ENCODE peak calls at places on chromosomes 3 and 15, in eight cellular contexts. K is breast epithelium; Y is caudate nucleus; T is activated naive CD8-positive, alpha-beta T cell treated with anti-CD3 and anti-CD28 coated beads, Interleukin-2, amount 50 U/mL, for 16 hours; Q is Calu3; N is kidney epithelial cell; J is spleen; H is IMR-90. B is an unnamed sample.

GRCh38 chr3:197711973-197712707 is 24.6 kb downstream of the RUBCN start:
- DNase-seq in T (peak), K (peak), Q (peak), H (peak), Y (peak), N (peak), J (peak), B (peak)

GRCh38 chr15:89371145-89372044 is 36.8 kb upstream of the POLG start:
- DNase-seq in H (no peak), Y (no peak), Q (no peak), N (no peak), T (no peak), K (no peak), J (no peak), B (no peak)

GRCh38 chr3:66803206-66803605 is 194.9 kb upstream of the KBTBD8 start:
- DNase-seq in T (no peak), H (no peak), J (no peak), N (no peak), K (no peak), Y (no peak), Q (no peak), B (no peak)

GRCh38 chr3:121624147-121624852 is 31.1 kb downstream of the FBXO40 start:
- DNase-seq in Y (no peak), N (no peak), J (no peak), K (no peak), T (no peak), Q (no peak), H (no peak), B (no peak)

GRCh38 chr3:58271901-58272501 is 34.0 kb upstream of the RPP14 start:
- DNase-seq in H (peak), N (peak), Q (peak), J (no peak), T (no peak), K (no peak), Y (no peak), B (peak)

GRCh38 chr3:64073362-64073761 is 50.1 kb upstream of the PSMD6 start:
- DNase-seq in K (no peak), T (no peak), H (peak), N (no peak), J (no peak), Q (no peak), Y (no peak), B (peak)

GRCh38 chr3:5809811-5810210 is 622.3 kb downstream of the EDEM1 start:
- DNase-seq in K (no peak), H (no peak), N (no peak), Y (no peak), T (no peak), Q (no peak), J (no peak), B (no peak)

GRCh38 chr3:33773627-33774026 is 24.8 kb upstream of the PDCD6IP start:
- DNase-seq in T (no peak), Q (no peak), H (no peak), K (no peak), N (no peak), J (no peak), Y (no peak), B (peak)

GRCh38 chr3:124700880-124701684 is 29.2 kb upstream of the UMPS start:
- DNase-seq in H (peak), K (no peak), Q (no peak), N (peak), Y (peak), T (no peak), J (no peak), B (peak)

GRCh38 chr3:117080899-117081298 is 371.3 kb downstream of the TUSC7 start:
- DNase-seq in K (no peak), N (no peak), Y (no peak), H (peak), Q (no peak), J (no peak), T (no peak), B (no peak)

GRCh38 chr15:75355369-75355768 is 8.5 kb downstream of the NEIL1 start:
- DNase-seq in N (no peak), K (no peak), Q (no peak), T (no peak), H (no peak), J (no peak), Y (no peak), B (no peak)

GRCh38 chr3:195270350-195271115 is 426 bp downstream of the XXYLT1 start:
- DNase-seq in H (peak), Q (peak), Y (peak), T (peak), K (no peak), J (peak), N (no peak), B (peak)

GRCh38 chr15:91609231-91609630 is 244.3 kb upstream of the SLCO3A1 start:
- DNase-seq in Q (no peak), Y (no peak), T (no peak), N (no peak), J (no peak), H (no peak), K (no peak), B (no peak)

GRCh38 chr15:41499109-41499851 is 5.6 kb downstream of the ITPKA start:
- DNase-seq in Q (no peak), T (no peak), K (no peak), Y (peak), J (no peak), H (no peak), N (no peak), B (no peak)

GRCh38 chr3:106628407-106628806 is 748.8 kb upstream of the CCDC54 start:
- DNase-seq in N (peak), Y (no peak), J (no peak), K (no peak), H (peak), Q (no peak), T (no peak), B (peak)

GRCh38 chr3:107884719-107885460 is 205.9 kb downstream of the CD47 start:
- DNase-seq in N (peak), Y (no peak), Q (no peak), H (peak), K (no peak), T (no peak), J (no peak), B (peak)